ENCODE peak calls at places on chromosomes 2 and 18, in nine cellular contexts. L is Calu3, B is bronchial epithelial cell, T is neuronal stem cell, N is DMS53, M is NCI-H1105, J is H9, Y is T-helper 2 cell, V is GM23338. K is an unnamed sample.

GRCh38 chr2:37283207-37283606 is 41.4 kb downstream of the PRKD3 start:
- DNase-seq in L (no peak), B (peak), T (no peak), N (no peak), M (no peak), J (no peak), Y (no peak), V (no peak), K (no peak)

GRCh38 chr18:26227051-26227672 is 917 bp downstream of the TAF4B start:
- DNase-seq in L (no peak), B (peak), T (no peak), N (peak), M (no peak), J (peak), Y (no peak), V (peak), K (no peak)

GRCh38 chr2:69848186-69848790 is 18.8 kb downstream of the GMCL1 start:
- DNase-seq in L (no peak), B (peak), T (no peak), N (no peak), M (no peak), J (no peak), Y (no peak), V (no peak), K (no peak)

GRCh38 chr18:79940814-79941472 is 10.5 kb downstream of the SLC66A2 start:
- DNase-seq in L (no peak), B (no peak), T (no peak), N (no peak), M (no peak), J (peak), Y (no peak), V (no peak), K (no peak)

GRCh38 chr2:222436040-222436413 is 11.7 kb downstream of the SGPP2 start:
- DNase-seq in L (no peak), B (no peak), T (no peak), N (peak), M (no peak), J (no peak), Y (no peak), V (peak), K (no peak)

GRCh38 chr2:16275718-16276117 is 335.4 kb downstream of the MYCN start:
- DNase-seq in L (no peak), B (no peak), T (no peak), N (no peak), M (no peak), J (no peak), Y (no peak), V (no peak), K (no peak)

GRCh38 chr2:20164061-20164733 is 60.7 kb downstream of the SDC1 start:
- DNase-seq in L (no peak), B (no peak), T (no peak), N (peak), M (no peak), J (peak), Y (no peak), V (peak), K (no peak)

GRCh38 chr2:64654993-64655666 is 1.4 kb upstream of the SERTAD2 start:
- DNase-seq in L (peak), B (peak), T (no peak), N (peak), M (no peak), J (no peak), Y (no peak), V (no peak), K (no peak)

GRCh38 chr2:79799744-79800143 is 286.9 kb downstream of the CTNNA2 start:
- DNase-seq in L (no peak), B (no peak), T (no peak), N (no peak), M (no peak), J (no peak), Y (no peak), V (no peak), K (no peak)

GRCh38 chr18:47100214-47100831 is 50.0 kb downstream of the HDHD2 start:
- DNase-seq in L (peak), B (peak), T (peak), N (peak), M (peak), J (peak), Y (peak), V (peak), K (peak)

GRCh38 chr2:161344737-161345136 is 36.5 kb downstream of the PSMD14 start:
- DNase-seq in L (no peak), B (no peak), T (no peak), N (no peak), M (no peak), J (no peak), Y (no peak), V (no peak), K (no peak)

GRCh38 chr2:44639399-44639798 is 277.7 kb downstream of the CAMKMT start:
- DNase-seq in L (no peak), B (no peak), T (no peak), N (no peak), M (no peak), J (no peak), Y (no peak), V (no peak), K (no peak)

GRCh38 chr18:58196164-58196563 is 152.1 kb downstream of the NEDD4L start:
- DNase-seq in L (no peak), B (peak), T (no peak), N (peak), M (no peak), J (no peak), Y (no peak), V (no peak), K (no peak)

GRCh38 chr2:45114221-45114955 is 105.1 kb upstream of the SIX2 start:
- DNase-seq in L (no peak), B (no peak), T (no peak), N (no peak), M (no peak), J (no peak), Y (no peak), V (no peak), K (no peak)

GRCh38 chr2:31467426-31467825 is 52.9 kb upstream of the XDH start:
- DNase-seq in L (peak), B (peak), T (no peak), N (peak), M (no peak), J (no peak), Y (no peak), V (no peak), K (no peak)